ENCODE peak calls at places on chromosomes 7 and 10, in seven cellular contexts. R, I, A, E, T, O and H are unnamed samples.

GRCh38 chr10:5073659-5074058 is 20.6 kb upstream of the AKR1C3 start:
- DNase-seq in R (no peak), I (no peak), A (no peak), E (no peak), T (no peak), O (no peak), H (no peak)

GRCh38 chr10:5528989-5529701 is 4.4 kb downstream of the CALML3 start:
- DNase-seq in R (no peak), I (peak), A (peak), E (no peak), T (no peak), O (no peak), H (no peak)

GRCh38 chr10:132707121-132707775 is 78.7 kb downstream of the NKX6-2 start:
- DNase-seq in R (peak), I (peak), A (peak), E (no peak), T (no peak), O (no peak), H (no peak)

GRCh38 chr10:95290801-95291633 is at the start of gene PDLIM1:
- DNase-seq in R (peak), I (peak), A (peak), E (peak), T (no peak), O (peak), H (peak)

GRCh38 chr7:10940748-10941358 is 32.8 kb upstream of the PHF14 start:
- DNase-seq in R (peak), I (peak), A (no peak), E (no peak), T (no peak), O (no peak), H (no peak)

GRCh38 chr10:5551531-5552375 is 27.0 kb downstream of the CALML3 start:
- DNase-seq in R (peak), I (peak), A (peak), E (peak), T (no peak), O (no peak), H (no peak)

GRCh38 chr10:88652621-88653020 is 11.6 kb upstream of the LIPF start:
- DNase-seq in R (no peak), I (no peak), A (no peak), E (peak), T (no peak), O (peak), H (no peak)

GRCh38 chr7:66277492-66277891 is 72.4 kb downstream of the TPST1 start:
- DNase-seq in R (no peak), I (no peak), A (no peak), E (no peak), T (no peak), O (peak), H (no peak)

GRCh38 chr10:126857178-126857806 is 47.9 kb upstream of the DOCK1 start:
- DNase-seq in R (no peak), I (no peak), A (no peak), E (no peak), T (no peak), O (no peak), H (no peak)

GRCh38 chr7:92076509-92076908 is 57.8 kb downstream of the CYP51A1 start:
- DNase-seq in R (no peak), I (no peak), A (no peak), E (no peak), T (no peak), O (no peak), H (no peak)

GRCh38 chr7:93715234-93715633 is 140.7 kb upstream of the CALCR start:
- DNase-seq in R (peak), I (peak), A (peak), E (peak), T (peak), O (peak), H (peak)

GRCh38 chr10:114584419-114584818 is 73.7 kb downstream of the ABLIM1 start:
- DNase-seq in R (no peak), I (no peak), A (no peak), E (peak), T (no peak), O (peak), H (no peak)

GRCh38 chr7:24705481-24705954 is 51.7 kb downstream of the GSDME start:
- DNase-seq in R (no peak), I (no peak), A (no peak), E (no peak), T (no peak), O (no peak), H (no peak)

GRCh38 chr10:126017961-126018560 is 121.7 kb downstream of the FANK1 start:
- DNase-seq in R (no peak), I (no peak), A (no peak), E (peak), T (no peak), O (peak), H (no peak)

GRCh38 chr10:37860494-37861190 is 3.2 kb upstream of the ZNF248 start:
- DNase-seq in R (peak), I (peak), A (no peak), E (peak), T (no peak), O (peak), H (no peak)

GRCh38 chr7:155166673-155167370 is 96.7 kb downstream of the HTR5A start:
- DNase-seq in R (no peak), I (peak), A (no peak), E (peak), T (no peak), O (peak), H (no peak)

GRCh38 chr10:14391342-14391741 is 60.6 kb upstream of the FRMD4A start:
- DNase-seq in R (no peak), I (no peak), A (no peak), E (no peak), T (no peak), O (no peak), H (no peak)

GRCh38 chr10:132685121-132685891 is 100.6 kb downstream of the NKX6-2 start:
- DNase-seq in R (peak), I (peak), A (no peak), E (peak), T (peak), O (peak), H (no peak)

DNA sequence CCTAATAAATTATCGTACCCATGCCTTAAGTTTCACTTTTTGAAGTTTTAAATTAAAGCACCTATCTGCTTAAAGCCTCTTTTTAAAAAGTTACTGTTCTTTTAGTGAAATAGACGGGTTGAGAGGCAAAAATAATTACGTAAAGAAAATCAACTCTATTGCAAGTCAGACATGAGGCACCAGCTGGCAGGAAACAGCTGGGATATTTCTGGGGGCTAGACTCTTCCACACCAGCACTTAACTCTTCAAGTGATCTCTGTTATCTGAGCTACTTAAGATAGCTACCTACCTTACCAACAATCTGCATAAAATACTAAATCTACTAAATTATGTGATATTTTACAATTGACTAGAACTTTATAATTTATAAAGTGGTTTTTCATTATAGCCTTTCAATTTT is 35.8 kb downstream of the GBF1 start:
- DNase-seq in R (no peak), I (no peak), A (no peak), E (no peak), T (no peak), O (peak), H (no peak)
- H3K27ac ChIP-seq in R (no peak), I (no peak), A (peak), E (no peak), T (no peak), O (peak), H (peak)

DNA sequence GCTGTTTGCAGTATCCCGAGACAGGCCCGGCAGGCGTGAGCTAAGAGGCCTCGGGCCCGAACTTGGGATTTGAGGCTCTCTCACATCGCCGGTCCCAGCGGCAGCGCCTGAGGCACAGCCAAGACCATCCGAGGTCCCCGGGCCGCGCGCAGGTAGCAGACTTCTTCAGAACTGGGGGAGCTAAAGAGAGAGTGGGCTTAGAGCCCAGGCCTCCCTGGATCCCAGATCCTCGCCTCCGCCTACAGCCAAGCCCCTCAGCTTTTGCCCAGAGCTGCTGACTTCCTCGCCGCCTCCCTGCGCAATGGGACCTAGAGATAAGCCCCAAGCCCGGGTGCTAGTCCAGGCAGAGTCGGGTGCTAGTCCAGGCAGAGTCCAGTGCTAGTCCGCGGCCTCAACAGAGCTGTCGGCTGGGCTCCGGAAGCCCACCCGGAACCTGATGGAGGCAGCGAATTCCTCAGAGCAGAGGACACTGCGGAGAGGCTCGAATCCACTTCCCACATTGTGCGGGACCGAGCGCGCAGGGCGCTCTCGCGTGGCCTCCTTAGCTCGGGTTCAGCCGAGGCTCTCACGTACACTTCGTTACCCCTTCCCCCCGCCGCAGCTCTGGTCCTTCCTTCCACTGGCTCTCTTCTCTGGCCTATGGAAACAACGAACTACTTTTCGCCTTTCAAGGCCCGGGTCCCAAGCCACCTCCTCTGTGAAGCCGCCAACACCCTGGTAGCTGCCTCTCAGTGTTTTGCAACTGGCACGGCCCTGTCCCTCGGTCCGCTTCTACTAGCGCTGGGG is 5.8 kb downstream of the LBX1 start:
- DNase-seq in R (no peak), I (no peak), A (no peak), E (no peak), T (no peak), O (peak), H (no peak)
- H3K27ac ChIP-seq in R (no peak), I (no peak), A (no peak), E (no peak), T (no peak), O (no peak), H (no peak)

GRCh38 chr10:34580643-34581042 is 234.5 kb downstream of the PARD3 start:
- DNase-seq in R (no peak), I (no peak), A (no peak), E (peak), T (no peak), O (peak), H (no peak)

GRCh38 chr10:34584164-34584563 is 230.9 kb downstream of the PARD3 start:
- DNase-seq in R (no peak), I (no peak), A (no peak), E (peak), T (no peak), O (peak), H (no peak)

GRCh38 chr10:34578468-34578867 is 236.6 kb downstream of the PARD3 start:
- DNase-seq in R (no peak), I (no peak), A (no peak), E (no peak), T (no peak), O (no peak), H (no peak)

GRCh38 chr10:34580214-34580613 is 234.9 kb downstream of the PARD3 start:
- DNase-seq in R (no peak), I (no peak), A (no peak), E (no peak), T (no peak), O (no peak), H (no peak)

DNA sequence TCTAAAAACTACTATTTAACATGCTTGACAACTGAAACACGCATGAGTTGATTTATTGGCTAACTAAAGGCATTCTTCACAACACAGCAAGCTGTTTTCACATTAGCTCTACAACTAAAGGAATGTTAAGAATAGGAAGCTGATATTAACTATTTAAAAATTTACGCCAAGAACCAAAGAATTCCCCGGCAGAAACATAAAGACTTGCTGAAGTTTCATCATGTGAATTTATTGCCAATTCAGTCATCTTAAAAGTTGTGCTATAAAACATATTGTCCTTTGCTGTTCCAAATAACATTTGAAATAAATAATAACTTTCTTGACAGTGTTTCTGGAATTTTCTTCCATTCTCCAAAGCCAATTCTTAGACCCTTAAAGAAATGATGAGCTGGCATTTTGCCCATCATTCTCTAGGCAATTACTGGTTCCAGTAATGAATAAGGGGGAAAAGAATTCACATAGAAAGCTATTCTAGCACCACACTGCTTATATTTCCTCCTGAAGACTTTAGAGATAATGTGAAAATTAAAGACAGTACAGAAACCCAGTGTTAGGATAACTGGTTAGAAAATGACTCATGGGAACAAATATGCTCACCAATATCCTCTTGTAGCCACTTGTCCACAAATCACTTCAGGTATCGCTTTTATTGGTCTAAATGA is 233.1 kb downstream of the PARD3 start:
- DNase-seq in R (no peak), I (no peak), A (no peak), E (peak), T (no peak), O (peak), H (no peak)
- H3K27ac ChIP-seq in R (no peak), I (peak), A (no peak), E (peak), T (no peak), O (peak), H (no peak)

GRCh38 chr10:110837418-110838120 is 34.2 kb upstream of the PDCD4 start:
- DNase-seq in R (no peak), I (peak), A (no peak), E (no peak), T (no peak), O (no peak), H (no peak)

GRCh38 chr10:110835841-110836240 is 35.9 kb upstream of the PDCD4 start:
- DNase-seq in R (no peak), I (no peak), A (no peak), E (no peak), T (no peak), O (no peak), H (no peak)

GRCh38 chr10:110834622-110835219 is 37.0 kb upstream of the PDCD4 start:
- DNase-seq in R (peak), I (peak), A (no peak), E (no peak), T (no peak), O (no peak), H (peak)

GRCh38 chr10:110833234-110833940 is 38.3 kb upstream of the PDCD4 start:
- DNase-seq in R (no peak), I (no peak), A (no peak), E (no peak), T (no peak), O (no peak), H (no peak)

DNA sequence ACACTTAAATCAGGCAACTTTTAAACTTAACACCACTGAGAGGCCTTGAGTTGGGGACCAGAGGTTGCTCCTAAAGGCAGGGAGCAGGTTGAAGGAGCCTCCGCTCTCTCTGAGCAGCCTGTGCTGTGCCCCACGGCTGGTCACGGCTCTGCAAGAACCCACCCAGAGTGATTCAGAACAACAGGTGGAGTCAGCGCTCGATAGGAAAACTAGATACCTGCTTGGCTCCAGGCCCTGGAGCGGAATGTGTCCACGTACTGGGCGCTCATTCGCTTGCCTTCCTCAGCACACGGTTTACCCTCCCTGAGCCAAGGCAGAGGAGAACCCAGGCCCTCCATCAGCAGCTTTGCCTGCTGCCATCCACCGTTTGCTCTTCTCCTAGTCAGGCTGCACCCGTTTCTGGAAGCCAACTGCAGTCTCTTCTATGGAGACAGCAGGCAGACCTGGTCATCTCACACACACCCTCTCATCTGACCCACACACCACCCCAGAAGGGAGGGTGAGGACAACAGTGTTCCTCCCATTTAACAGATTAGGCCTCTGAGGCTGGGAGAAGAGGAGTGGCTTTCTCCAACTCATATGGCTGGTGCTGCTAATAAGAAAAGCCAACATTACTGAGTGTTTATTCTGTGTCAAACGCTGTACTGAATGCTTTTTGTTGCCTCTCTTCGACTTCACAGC is 37.6 kb upstream of the PDCD4 start:
- DNase-seq in R (no peak), I (no peak), A (no peak), E (no peak), T (no peak), O (no peak), H (no peak)
- H3K27ac ChIP-seq in R (no peak), I (peak), A (no peak), E (no peak), T (no peak), O (no peak), H (peak)

GRCh38 chr7:33196194-33196593 is 66.8 kb downstream of the BBS9 start:
- DNase-seq in R (no peak), I (no peak), A (no peak), E (peak), T (no peak), O (peak), H (no peak)
- H3K27ac ChIP-seq in R (no peak), I (no peak), A (no peak), E (no peak), T (no peak), O (no peak), H (no peak)

DNA sequence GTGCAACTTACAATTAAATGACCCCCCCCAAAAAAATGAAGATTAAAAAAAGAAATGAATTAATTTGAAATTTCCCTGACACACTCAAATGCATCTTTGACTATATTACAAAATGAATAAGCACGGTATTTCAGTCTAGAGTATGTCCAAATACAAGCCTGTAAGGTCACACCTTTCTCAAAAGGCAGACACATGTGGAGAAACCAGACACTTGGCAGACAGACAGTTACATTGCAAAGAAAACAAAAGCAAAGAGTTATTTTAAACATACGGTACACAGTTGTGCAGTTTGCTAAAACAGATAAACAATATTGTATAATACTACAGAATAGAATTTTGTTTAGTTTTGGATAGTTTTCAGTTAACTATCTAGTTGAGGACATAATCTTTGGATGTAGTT is 153.0 kb downstream of the ATE1 start:
- DNase-seq in R (no peak), I (no peak), A (no peak), E (no peak), T (no peak), O (peak), H (no peak)
- H3K27ac ChIP-seq in R (no peak), I (no peak), A (no peak), E (no peak), T (no peak), O (no peak), H (no peak)

GRCh38 chr7:151504715-151505326 is 14.9 kb downstream of the RHEB start:
- DNase-seq in R (no peak), I (no peak), A (no peak), E (no peak), T (no peak), O (no peak), H (no peak)

GRCh38 chr7:151505433-151505832 is 14.3 kb downstream of the RHEB start:
- DNase-seq in R (no peak), I (no peak), A (no peak), E (no peak), T (no peak), O (no peak), H (no peak)

GRCh38 chr7:151506901-151507382 is 12.8 kb downstream of the RHEB start:
- DNase-seq in R (no peak), I (no peak), A (no peak), E (no peak), T (no peak), O (no peak), H (no peak)

GRCh38 chr7:151503902-151504714 is 15.6 kb downstream of the RHEB start:
- DNase-seq in R (no peak), I (no peak), A (no peak), E (peak), T (no peak), O (peak), H (no peak)

GRCh38 chr7:151505836-151506468 is 13.7 kb downstream of the RHEB start:
- DNase-seq in R (no peak), I (no peak), A (no peak), E (no peak), T (no peak), O (no peak), H (no peak)
- H3K27ac ChIP-seq in R (no peak), I (peak), A (no peak), E (no peak), T (no peak), O (no peak), H (no peak)

GRCh38 chr10:49523301-49523700 is 15.6 kb downstream of the ERCC6 start:
- DNase-seq in R (no peak), I (no peak), A (no peak), E (no peak), T (no peak), O (no peak), H (no peak)

GRCh38 chr10:49527061-49527460 is 11.9 kb downstream of the ERCC6 start:
- DNase-seq in R (no peak), I (no peak), A (no peak), E (no peak), T (no peak), O (peak), H (no peak)

GRCh38 chr10:49526624-49527023 is 12.3 kb downstream of the ERCC6 start:
- DNase-seq in R (no peak), I (no peak), A (no peak), E (no peak), T (no peak), O (peak), H (no peak)

GRCh38 chr10:49527850-49528249 is 11.1 kb downstream of the ERCC6 start:
- DNase-seq in R (no peak), I (no peak), A (no peak), E (no peak), T (no peak), O (no peak), H (no peak)

DNA sequence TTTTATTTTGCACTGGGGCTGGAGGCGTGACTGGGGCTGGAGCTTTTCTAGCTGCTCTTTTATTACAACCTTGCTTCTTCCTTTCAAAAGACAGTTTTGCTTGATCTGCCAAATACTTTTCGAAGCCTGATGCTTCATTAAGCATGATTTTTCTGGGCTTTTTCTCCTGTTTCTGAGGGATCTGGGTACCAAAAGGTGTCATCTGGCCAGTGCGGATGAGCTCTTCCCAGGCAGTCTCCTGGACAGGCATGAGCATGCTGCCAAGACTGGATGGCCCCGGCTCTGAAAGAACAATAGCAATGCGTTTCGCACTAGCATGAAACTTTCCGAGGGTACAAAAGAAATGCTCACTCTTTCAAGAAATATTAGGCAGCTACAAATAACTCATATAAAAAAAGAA is 14.4 kb downstream of the ERCC6 start:
- DNase-seq in R (no peak), I (no peak), A (no peak), E (no peak), T (no peak), O (no peak), H (no peak)
- H3K27ac ChIP-seq in R (no peak), I (no peak), A (no peak), E (no peak), T (no peak), O (no peak), H (no peak)

GRCh38 chr10:75407716-75408511 is 6.3 kb upstream of the ZNF503 start:
- DNase-seq in R (peak), I (peak), A (peak), E (no peak), T (no peak), O (peak), H (peak)
- H3K27ac ChIP-seq in R (peak), I (peak), A (peak), E (no peak), T (peak), O (no peak), H (peak)